ENCODE peak calls at places on chromosomes 16 and 17, in four cellular contexts. One of them, this sample, is unnamed.

GRCh38 chr17:76709077-76709950 is 1.5 kb downstream of the MXRA7 start:
- DNase-seq in HT-29: no peak
- DNase-seq in naive thymus-derived CD4-positive, alpha-beta T cell: no peak
- DNase-seq in psoas muscle: peak
- DNase-seq in this sample: no peak

GRCh38 chr16:66462912-66463311 is 35.8 kb downstream of the BEAN1 start:
- DNase-seq in HT-29: no peak
- DNase-seq in naive thymus-derived CD4-positive, alpha-beta T cell: no peak
- DNase-seq in psoas muscle: no peak
- DNase-seq in this sample: no peak

GRCh38 chr17:45086865-45087495 is 25.9 kb downstream of the NMT1 start:
- DNase-seq in HT-29: no peak
- DNase-seq in naive thymus-derived CD4-positive, alpha-beta T cell: no peak
- DNase-seq in psoas muscle: no peak
- DNase-seq in this sample: no peak

GRCh38 chr17:32958418-32958817 is 30.5 kb downstream of the TMEM98 start:
- DNase-seq in HT-29: no peak
- DNase-seq in naive thymus-derived CD4-positive, alpha-beta T cell: no peak
- DNase-seq in psoas muscle: no peak
- DNase-seq in this sample: peak

GRCh38 chr17:82552580-82552979 is 33.0 kb downstream of the FOXK2 start:
- DNase-seq in HT-29: no peak
- DNase-seq in naive thymus-derived CD4-positive, alpha-beta T cell: no peak
- DNase-seq in psoas muscle: no peak
- DNase-seq in this sample: no peak

GRCh38 chr16:58267524-58268243 is 27.1 kb downstream of the PRSS54 start:
- DNase-seq in HT-29: no peak
- DNase-seq in naive thymus-derived CD4-positive, alpha-beta T cell: no peak
- DNase-seq in psoas muscle: no peak
- DNase-seq in this sample: no peak

GRCh38 chr16:84461029-84461415 is 43.4 kb downstream of the MEAK7 start:
- DNase-seq in HT-29: no peak
- DNase-seq in naive thymus-derived CD4-positive, alpha-beta T cell: no peak
- DNase-seq in psoas muscle: no peak
- DNase-seq in this sample: no peak

GRCh38 chr17:1511290-1511689 is 5.1 kb downstream of the INPP5K start:
- DNase-seq in HT-29: no peak
- DNase-seq in naive thymus-derived CD4-positive, alpha-beta T cell: no peak
- DNase-seq in psoas muscle: no peak
- DNase-seq in this sample: no peak

GRCh38 chr17:63440127-63440769 is 5.9 kb downstream of the CYB561 start:
- DNase-seq in HT-29: no peak
- DNase-seq in naive thymus-derived CD4-positive, alpha-beta T cell: no peak
- DNase-seq in psoas muscle: no peak
- DNase-seq in this sample: no peak

GRCh38 chr16:89785523-89786155 is 30.8 kb downstream of the FANCA start:
- DNase-seq in HT-29: no peak
- DNase-seq in naive thymus-derived CD4-positive, alpha-beta T cell: peak
- DNase-seq in psoas muscle: no peak
- DNase-seq in this sample: no peak

GRCh38 chr17:51374220-51374619 is 113.9 kb downstream of the UTP18 start:
- DNase-seq in HT-29: no peak
- DNase-seq in naive thymus-derived CD4-positive, alpha-beta T cell: no peak
- DNase-seq in psoas muscle: no peak
- DNase-seq in this sample: no peak

GRCh38 chr17:48113201-48113676 is 5.7 kb downstream of the SNX11 start:
- DNase-seq in HT-29: no peak
- DNase-seq in naive thymus-derived CD4-positive, alpha-beta T cell: peak
- DNase-seq in psoas muscle: no peak
- DNase-seq in this sample: no peak

GRCh38 chr16:30600215-30600614 is 10.0 kb downstream of the ZNF689 start:
- DNase-seq in HT-29: no peak
- DNase-seq in naive thymus-derived CD4-positive, alpha-beta T cell: no peak
- DNase-seq in psoas muscle: no peak
- DNase-seq in this sample: no peak

GRCh38 chr17:28598799-28599310 is at the start of gene SPAG5:
- DNase-seq in HT-29: peak
- DNase-seq in naive thymus-derived CD4-positive, alpha-beta T cell: peak
- DNase-seq in psoas muscle: peak
- DNase-seq in this sample: peak

This sample was measured in LNCaP clone FGC.